ENCODE peak calls at places on chromosome 22, in seven cellular contexts. I is mucosa of descending colon, X is pancreas, R is left ventricle myocardium inferior, W is HFF-Myc, D is NB4, C is sigmoid colon. E is an unnamed sample.

GRCh38 chr22:40156001-40156516 is 21.7 kb upstream of the TNRC6B start:
- DNase-seq in I (no peak), X (peak), R (no peak), W (no peak), D (peak), C (no peak), E (no peak)

GRCh38 chr22:50641696-50642607 is 14.0 kb upstream of the ARSA start:
- DNase-seq in I (no peak), X (no peak), R (no peak), W (no peak), D (peak), C (peak), E (no peak)

GRCh38 chr22:30860176-30861105 is 108.1 kb downstream of the MORC2 start:
- DNase-seq in I (no peak), X (no peak), R (no peak), W (no peak), D (no peak), C (no peak), E (no peak)

GRCh38 chr22:35630387-35630793 is 13.3 kb upstream of the MB start:
- DNase-seq in I (no peak), X (no peak), R (no peak), W (no peak), D (no peak), C (peak), E (no peak)

GRCh38 chr22:38824587-38824986 is 19.2 kb downstream of the NPTXR start:
- DNase-seq in I (no peak), X (peak), R (peak), W (peak), D (peak), C (peak), E (peak)

GRCh38 chr22:20430641-20431519 is 6.7 kb downstream of the SCARF2 start:
- DNase-seq in I (peak), X (peak), R (peak), W (no peak), D (peak), C (peak), E (peak)

GRCh38 chr22:40716116-40716515 is 36.8 kb downstream of the MCHR1 start:
- DNase-seq in I (no peak), X (no peak), R (no peak), W (no peak), D (no peak), C (no peak), E (no peak)

GRCh38 chr22:29813563-29813962 is 24.5 kb downstream of the ASCC2 start:
- DNase-seq in I (no peak), X (no peak), R (no peak), W (no peak), D (no peak), C (no peak), E (no peak)

GRCh38 chr22:24072361-24072760 is 61.3 kb downstream of the CABIN1 start:
- DNase-seq in I (no peak), X (no peak), R (no peak), W (no peak), D (no peak), C (peak), E (no peak)

GRCh38 chr22:35432226-35432905 is 32.4 kb downstream of the MCM5 start:
- DNase-seq in I (no peak), X (no peak), R (no peak), W (no peak), D (no peak), C (no peak), E (no peak)

GRCh38 chr22:26767351-26767970 is 110.1 kb downstream of the MIAT start:
- DNase-seq in I (no peak), X (no peak), R (no peak), W (no peak), D (no peak), C (no peak), E (no peak)

GRCh38 chr22:48432721-48433518 is 1394.8 kb downstream of the BRD1 start:
- DNase-seq in I (no peak), X (no peak), R (no peak), W (no peak), D (no peak), C (peak), E (no peak)

GRCh38 chr22:45007946-45008852 is 1.6 kb downstream of the PHF21B start:
- DNase-seq in I (no peak), X (no peak), R (no peak), W (no peak), D (no peak), C (no peak), E (no peak)

GRCh38 chr22:25060522-25061071 is 108.1 kb downstream of the KIAA1671 start:
- DNase-seq in I (no peak), X (no peak), R (no peak), W (no peak), D (no peak), C (no peak), E (no peak)

GRCh38 chr22:19688301-19689290 is 25.7 kb upstream of the SEPTIN5 start:
- DNase-seq in I (no peak), X (no peak), R (no peak), W (no peak), D (peak), C (no peak), E (no peak)

GRCh38 chr22:43295660-43296059 is 47.5 kb downstream of the SCUBE1 start:
- DNase-seq in I (no peak), X (no peak), R (no peak), W (no peak), D (no peak), C (no peak), E (no peak)

GRCh38 chr22:37326726-37327125 is 44.4 kb downstream of the CYTH4 start:
- DNase-seq in I (no peak), X (peak), R (no peak), W (no peak), D (no peak), C (no peak), E (no peak)

GRCh38 chr22:37328017-37328416 is 45.7 kb downstream of the CYTH4 start:
- DNase-seq in I (no peak), X (no peak), R (no peak), W (peak), D (no peak), C (no peak), E (no peak)

GRCh38 chr22:37321288-37321687 is 39.0 kb downstream of the CYTH4 start:
- DNase-seq in I (no peak), X (no peak), R (no peak), W (no peak), D (peak), C (no peak), E (no peak)

GRCh38 chr22:37324340-37325023 is 42.2 kb downstream of the CYTH4 start:
- DNase-seq in I (no peak), X (no peak), R (no peak), W (no peak), D (no peak), C (no peak), E (no peak)

DNA sequence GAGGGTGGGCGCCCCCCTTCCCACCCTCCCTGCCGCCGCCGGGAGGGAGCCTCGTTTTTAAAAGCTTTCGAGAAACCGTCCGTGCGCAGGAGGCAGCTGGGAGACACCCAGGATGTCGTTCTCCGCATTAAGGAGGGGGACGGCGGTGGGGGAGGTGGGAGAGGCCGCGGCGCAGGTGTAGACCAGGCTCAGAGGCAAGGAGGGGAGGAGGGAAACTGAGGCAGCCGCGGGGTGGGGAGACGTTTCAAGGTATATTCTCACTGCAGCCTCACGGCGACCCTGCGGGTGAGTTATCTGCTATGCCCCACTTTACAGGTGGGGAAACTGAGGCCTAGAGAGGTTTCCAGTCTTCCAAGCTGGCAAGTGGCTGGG is 42.7 kb downstream of the CYTH4 start:
- DNase-seq in I (no peak), X (no peak), R (no peak), W (no peak), D (no peak), C (no peak), E (no peak)
- TF ChIP-seq CTCF in I (no peak), X (no peak), R (no peak), W (no peak), D (no peak), C (no peak), E (no peak)

GRCh38 chr22:22682196-22682595 is 37.8 kb downstream of the GGTLC2 start:
- DNase-seq in I (no peak), X (no peak), R (no peak), W (no peak), D (no peak), C (no peak), E (no peak)

GRCh38 chr22:22683668-22684361 is 39.4 kb downstream of the GGTLC2 start:
- DNase-seq in I (no peak), X (no peak), R (no peak), W (no peak), D (no peak), C (no peak), E (no peak)

GRCh38 chr22:22685586-22685985 is 41.2 kb downstream of the GGTLC2 start:
- DNase-seq in I (no peak), X (no peak), R (no peak), W (no peak), D (no peak), C (peak), E (no peak)

GRCh38 chr22:22682807-22683667 is 38.6 kb downstream of the GGTLC2 start:
- DNase-seq in I (no peak), X (no peak), R (no peak), W (no peak), D (no peak), C (no peak), E (no peak)

DNA sequence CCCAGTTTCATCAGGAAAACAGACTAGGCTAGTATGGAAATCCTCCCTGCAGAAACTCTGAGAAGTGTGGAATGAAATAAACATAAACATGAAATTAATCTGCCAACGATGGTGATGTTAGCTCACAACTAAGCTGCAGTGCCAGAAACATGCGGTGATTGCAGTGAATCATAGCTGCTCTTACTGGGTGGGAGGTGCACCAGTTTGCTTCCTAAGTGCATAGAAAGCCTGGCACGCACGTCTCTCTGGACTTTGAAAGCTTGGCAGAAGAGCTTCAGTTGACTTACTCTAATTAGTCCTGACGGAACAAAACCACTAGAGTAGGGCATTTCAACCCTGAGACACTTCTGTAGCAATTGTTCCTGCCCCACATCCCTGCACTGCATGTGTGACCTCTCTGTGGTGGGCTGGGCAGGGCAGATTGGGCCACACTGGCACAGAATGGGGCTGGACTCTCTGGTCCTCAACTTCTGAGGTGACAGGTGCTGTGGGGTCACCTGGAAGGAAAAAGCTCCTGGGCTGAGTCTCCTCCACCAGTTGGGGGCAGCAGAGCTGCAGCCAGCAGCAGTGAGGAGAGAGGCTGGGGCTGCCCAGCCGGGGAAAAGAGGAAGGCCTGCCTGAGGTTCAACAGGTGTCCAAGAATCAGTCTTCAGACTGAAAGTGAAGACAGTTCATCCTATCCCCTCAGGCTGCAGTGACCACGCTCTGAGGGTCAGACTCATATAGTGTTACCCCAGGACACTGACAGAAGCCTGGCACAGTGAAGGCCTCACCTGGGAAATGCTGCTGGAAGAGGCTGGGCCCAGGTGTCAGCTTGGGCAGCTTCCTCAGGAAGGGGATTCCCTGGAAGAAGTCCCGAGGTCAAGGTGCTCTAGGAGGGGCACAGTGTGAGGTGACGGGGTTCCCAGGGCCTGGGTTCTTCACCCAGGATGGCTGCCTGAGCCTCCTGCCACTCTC is 40.5 kb downstream of the GGTLC2 start:
- DNase-seq in I (peak), X (no peak), R (no peak), W (no peak), D (peak), C (peak), E (no peak)
- TF ChIP-seq CTCF in I (peak), X (peak), R (peak), W (peak), D (peak), C (no peak), E (no peak)

GRCh38 chr22:34055525-34056200 is 135.4 kb upstream of the LARGE1 start:
- DNase-seq in I (no peak), X (no peak), R (no peak), W (no peak), D (peak), C (no peak), E (no peak)
- TF ChIP-seq CTCF in I (no peak), X (no peak), R (peak), W (no peak), D (peak), C (no peak), E (no peak)

DNA sequence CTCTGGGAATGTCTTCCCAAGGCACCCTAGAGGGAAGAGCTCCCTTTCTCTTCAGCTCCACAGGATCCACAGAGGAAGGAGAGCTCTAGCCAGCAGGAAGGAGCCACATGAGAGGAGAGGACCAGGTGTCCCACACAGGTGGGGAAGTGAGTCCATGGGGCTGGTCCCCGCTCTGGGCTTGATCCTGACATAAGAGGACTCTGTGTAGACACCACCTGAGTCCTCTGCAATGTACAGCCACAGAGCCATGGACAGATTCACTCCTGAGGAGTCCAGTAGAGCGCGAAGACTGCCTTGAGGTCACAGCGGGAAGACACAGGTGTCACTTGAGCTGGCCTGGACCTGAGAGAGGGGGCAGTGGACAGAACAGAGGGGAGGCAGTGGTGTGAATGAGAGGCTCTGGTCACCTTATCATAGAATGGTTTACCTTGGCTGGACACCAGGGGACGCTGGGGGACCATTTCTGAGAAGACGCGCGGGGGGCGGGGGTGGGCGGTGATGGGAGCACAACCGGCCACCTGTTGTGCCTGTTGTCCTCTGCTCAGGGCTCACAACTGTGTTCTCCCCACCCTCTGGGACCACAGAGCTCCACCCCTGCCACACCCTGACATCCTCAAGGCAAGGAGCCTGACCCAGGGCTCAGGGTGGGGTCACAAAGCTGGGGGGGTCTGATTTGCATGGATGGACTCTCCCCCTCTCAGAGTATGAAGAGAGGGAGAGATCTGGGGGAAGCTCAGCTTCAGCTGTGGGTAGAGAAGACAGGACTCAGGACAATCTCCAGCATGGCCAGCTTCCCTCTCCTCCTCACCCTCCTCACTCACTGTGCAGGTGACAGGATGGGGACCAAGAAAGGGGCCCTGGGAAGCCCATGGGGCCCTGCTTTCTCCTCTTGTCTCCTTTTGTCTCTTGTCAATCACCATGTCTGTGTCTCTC is 128.2 kb downstream of the ZNF280B start:
- DNase-seq in I (peak), X (no peak), R (no peak), W (no peak), D (peak), C (no peak), E (no peak)
- TF ChIP-seq CTCF in I (no peak), X (no peak), R (no peak), W (no peak), D (peak), C (no peak), E (no peak)

GRCh38 chr22:16935209-16935608 is 72.8 kb downstream of the GAB4 start:
- DNase-seq in I (no peak), X (no peak), R (no peak), W (no peak), D (no peak), C (no peak), E (no peak)

GRCh38 chr22:16933274-16933923 is 74.6 kb downstream of the GAB4 start:
- DNase-seq in I (no peak), X (no peak), R (no peak), W (no peak), D (no peak), C (no peak), E (no peak)

GRCh38 chr22:16936625-16937024 is 71.4 kb downstream of the GAB4 start:
- DNase-seq in I (no peak), X (no peak), R (no peak), W (no peak), D (no peak), C (no peak), E (no peak)

GRCh38 chr22:16933924-16934282 is 74.1 kb downstream of the GAB4 start:
- DNase-seq in I (no peak), X (no peak), R (no peak), W (no peak), D (no peak), C (no peak), E (no peak)

DNA sequence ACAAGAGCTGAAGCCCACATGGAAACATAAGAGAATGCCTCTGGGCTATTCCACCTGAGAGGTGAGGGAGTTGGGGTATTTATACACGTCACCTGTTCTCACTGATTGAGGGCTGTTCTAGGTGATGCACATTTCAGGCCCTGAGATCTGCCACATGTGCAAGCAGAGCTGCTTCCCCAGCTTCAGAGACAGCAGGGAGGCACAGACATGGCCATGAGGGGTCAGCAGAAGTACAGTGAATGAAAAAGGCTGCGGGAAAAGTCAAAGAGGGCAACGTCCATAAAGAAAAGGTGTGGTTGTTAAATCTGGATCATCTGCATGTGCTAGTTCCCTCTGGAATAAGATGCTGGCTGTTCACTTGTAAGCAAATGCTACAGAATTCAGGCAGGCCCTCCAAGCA is 75.4 kb downstream of the GAB4 start:
- DNase-seq in I (no peak), X (no peak), R (no peak), W (no peak), D (peak), C (no peak), E (no peak)
- TF ChIP-seq CTCF in I (no peak), X (no peak), R (peak), W (no peak), D (no peak), C (peak), E (no peak)